ENCODE peak calls at places on chromosomes 13 and 19, in four cellular contexts. One of them, this sample, is unnamed.

GRCh38 chr19:15251010-15251748 is 18.9 kb upstream of the EPHX3 start:
- DNase-seq in islet precursor cell: no peak
- DNase-seq in fibroblast of lung: peak; percentile 89
- DNase-seq in fibroblast of gingiva: peak; percentile 62
- DNase-seq in this sample: peak; percentile 84

GRCh38 chr13:23849670-23850069 is 39.5 kb downstream of the MIPEP start:
- DNase-seq in islet precursor cell: no peak
- DNase-seq in fibroblast of lung: no peak
- DNase-seq in fibroblast of gingiva: no peak
- DNase-seq in this sample: no peak

GRCh38 chr19:8342316-8342683 is 762 bp downstream of the KANK3 start:
- DNase-seq in islet precursor cell: no peak
- DNase-seq in fibroblast of lung: no peak
- DNase-seq in fibroblast of gingiva: no peak
- DNase-seq in this sample: no peak

GRCh38 chr13:101144808-101145419 is 271.4 kb downstream of the NALCN start:
- DNase-seq in islet precursor cell: no peak
- DNase-seq in fibroblast of lung: peak; percentile 47
- DNase-seq in fibroblast of gingiva: peak; percentile 48
- DNase-seq in this sample: peak; percentile 62

GRCh38 chr13:109973279-109973678 is 186.9 kb upstream of the IRS2 start:
- DNase-seq in islet precursor cell: no peak
- DNase-seq in fibroblast of lung: no peak
- DNase-seq in fibroblast of gingiva: no peak
- DNase-seq in this sample: no peak

GRCh38 chr19:10237702-10238101 is 6.6 kb upstream of the S1PR2 start:
- DNase-seq in islet precursor cell: no peak
- DNase-seq in fibroblast of lung: no peak
- DNase-seq in fibroblast of gingiva: no peak
- DNase-seq in this sample: no peak

GRCh38 chr19:13978306-13978705 is 26.0 kb downstream of the DCAF15 start:
- DNase-seq in islet precursor cell: peak; percentile 98
- DNase-seq in fibroblast of lung: no peak
- DNase-seq in fibroblast of gingiva: no peak
- DNase-seq in this sample: no peak

GRCh38 chr19:55276720-55277430 is 3.0 kb downstream of the HSPBP1 start:
- DNase-seq in islet precursor cell: no peak
- DNase-seq in fibroblast of lung: no peak
- DNase-seq in fibroblast of gingiva: no peak
- DNase-seq in this sample: no peak

GRCh38 chr19:43674630-43674982 is 4.6 kb upstream of the PLAUR start:
- DNase-seq in islet precursor cell: no peak
- DNase-seq in fibroblast of lung: peak; percentile 20
- DNase-seq in fibroblast of gingiva: no peak
- DNase-seq in this sample: peak; percentile 59